ENCODE peak calls at places on chromosomes 6 and 20, in ten cellular contexts. D is psoas muscle, L is breast epithelium, Y is BE2C, K is A549, U is cardiac fibroblast, V is DND-41, A is left ventricle myocardium inferior, H is PC-3, F is choroid plexus epithelial cell. O is an unnamed sample.

GRCh38 chr20:41029150-41029872 is 689 bp downstream of the TOP1 start:
- DNase-seq in D (peak), V (peak), K (peak), H (no peak), Y (peak), F (no peak), U (peak), L (no peak), A (peak), O (peak)

GRCh38 chr20:53943522-53944291 is 126.7 kb downstream of the BCAS1 start:
- DNase-seq in L (no peak), F (peak), U (peak), Y (peak), K (peak), A (no peak), D (no peak), V (peak), H (peak), O (peak)

GRCh38 chr6:1449896-1450295 is 60.5 kb downstream of the FOXF2 start:
- DNase-seq in K (no peak), V (no peak), A (no peak), Y (no peak), U (no peak), D (no peak), F (no peak), H (no peak), L (no peak), O (no peak)

GRCh38 chr6:17656092-17656491 is 50.6 kb downstream of the NUP153 start:
- DNase-seq in K (no peak), D (no peak), A (no peak), H (no peak), L (no peak), U (peak), V (no peak), F (peak), Y (no peak), O (no peak)

GRCh38 chr20:3088031-3088430 is 3.5 kb upstream of the AVP start:
- DNase-seq in K (no peak), V (no peak), A (no peak), U (no peak), D (no peak), Y (no peak), F (no peak), H (no peak), L (no peak), O (no peak)

GRCh38 chr20:49874601-49875116 is 40.7 kb downstream of the SPATA2 start:
- DNase-seq in D (no peak), V (no peak), Y (no peak), K (no peak), U (no peak), H (no peak), L (no peak), A (no peak), F (no peak), O (no peak)

GRCh38 chr6:21984551-21984950 is 312.3 kb downstream of the PRL start:
- DNase-seq in A (no peak), Y (no peak), F (no peak), H (no peak), V (no peak), D (no peak), L (no peak), K (no peak), U (no peak), O (no peak)

GRCh38 chr20:49394264-49394663 is 88.2 kb downstream of the KCNB1 start:
- DNase-seq in U (peak), Y (no peak), L (no peak), H (no peak), D (peak), V (no peak), A (no peak), F (peak), K (no peak), O (no peak)

GRCh38 chr20:39309458-39309857 is 347.3 kb downstream of the DHX35 start:
- DNase-seq in V (peak), K (no peak), L (no peak), D (no peak), F (no peak), Y (no peak), A (no peak), H (no peak), U (no peak), O (peak)

GRCh38 chr6:143279385-143279784 is 171.1 kb downstream of the ADAT2 start:
- DNase-seq in D (no peak), Y (no peak), F (peak), U (peak), H (peak), K (peak), V (no peak), L (no peak), A (no peak), O (peak)

GRCh38 chr20:54794110-54794509 is 318.7 kb downstream of the DOK5 start:
- DNase-seq in H (no peak), K (no peak), L (no peak), V (no peak), F (no peak), A (no peak), D (no peak), U (no peak), Y (no peak), O (no peak)

GRCh38 chr20:34375977-34376430 is 12.9 kb downstream of the ITCH start:
- DNase-seq in A (no peak), K (no peak), L (no peak), H (no peak), F (no peak), D (no peak), U (no peak), V (no peak), Y (peak), O (no peak)

GRCh38 chr6:41474213-41474933 is 71.8 kb upstream of the FOXP4 start:
- DNase-seq in K (no peak), V (no peak), A (no peak), Y (no peak), F (no peak), U (no peak), H (no peak), D (no peak), L (no peak), O (peak)

GRCh38 chr20:46638367-46639274 is 12.6 kb downstream of the SLC13A3 start:
- DNase-seq in V (no peak), L (no peak), Y (no peak), K (no peak), A (no peak), D (no peak), U (no peak), H (no peak), F (no peak), O (no peak)

GRCh38 chr6:108581932-108582500 is 21.3 kb downstream of the FOXO3 start:
- DNase-seq in A (no peak), D (no peak), K (no peak), F (peak), U (no peak), V (no peak), L (no peak), H (no peak), Y (no peak), O (no peak)

DNA sequence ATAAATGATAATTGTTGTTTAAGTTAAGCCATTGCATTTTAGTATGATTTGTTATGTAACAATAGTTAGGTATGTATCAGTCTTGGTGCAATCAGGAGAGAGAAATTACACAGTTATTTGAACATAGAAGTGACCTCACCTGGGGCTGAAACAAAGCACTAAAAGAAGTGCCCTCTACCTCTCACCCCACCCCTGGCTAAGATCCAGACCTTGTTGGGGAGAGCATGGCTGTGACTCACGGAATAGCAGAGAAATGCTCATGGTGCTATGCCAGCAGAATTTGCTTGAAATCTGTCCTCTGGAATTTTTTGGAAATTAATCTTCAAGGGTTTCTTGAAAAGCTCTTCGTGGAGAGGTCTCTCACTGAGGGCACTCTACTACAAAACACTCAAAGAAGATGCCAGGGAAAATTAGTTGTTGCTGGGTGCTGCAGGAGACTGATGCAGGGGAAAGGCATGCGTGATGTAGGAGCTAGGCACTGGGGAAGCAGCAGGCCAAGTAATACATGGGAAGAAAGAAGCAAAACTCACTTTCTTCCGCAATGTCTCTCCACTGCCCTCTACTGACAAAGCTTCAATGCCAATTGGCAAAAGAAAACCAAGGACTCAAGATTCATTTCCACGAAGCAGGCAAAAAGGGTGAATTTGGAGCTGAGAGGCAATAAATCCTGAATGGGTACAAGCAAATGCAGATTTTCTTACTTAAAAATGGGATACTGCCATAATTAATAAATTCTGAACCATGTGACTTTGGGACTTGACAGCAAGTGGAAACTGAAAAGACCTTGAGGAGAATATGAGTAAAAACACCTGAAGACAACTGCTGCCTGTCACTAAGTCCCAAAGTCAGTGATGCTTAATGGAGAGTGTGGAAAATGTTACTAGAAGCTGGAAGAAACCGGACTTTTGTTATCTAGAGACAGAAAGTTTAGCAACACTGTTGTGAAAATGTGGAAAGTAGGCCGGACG is 136.3 kb upstream of the ZNF184 start:
- DNase-seq in F (peak), U (peak), V (peak), A (no peak), H (peak), K (no peak), Y (peak), D (no peak), L (no peak), O (peak)
- TF ChIP-seq CTCF in F (peak), U (peak), V (peak), A (no peak), H (peak), K (peak), Y (peak), D (peak), L (no peak), O (peak)

GRCh38 chr6:6915813-6916547 is 191.8 kb upstream of the RREB1 start:
- DNase-seq in D (peak), F (peak), A (peak), U (peak), L (peak), Y (no peak), V (no peak), H (peak), K (no peak), O (no peak)
- H3K4me3 ChIP-seq in D (peak), F (peak), A (peak), U (peak), L (peak), Y (no peak), V (no peak), H (peak), K (no peak), O (no peak)

DNA sequence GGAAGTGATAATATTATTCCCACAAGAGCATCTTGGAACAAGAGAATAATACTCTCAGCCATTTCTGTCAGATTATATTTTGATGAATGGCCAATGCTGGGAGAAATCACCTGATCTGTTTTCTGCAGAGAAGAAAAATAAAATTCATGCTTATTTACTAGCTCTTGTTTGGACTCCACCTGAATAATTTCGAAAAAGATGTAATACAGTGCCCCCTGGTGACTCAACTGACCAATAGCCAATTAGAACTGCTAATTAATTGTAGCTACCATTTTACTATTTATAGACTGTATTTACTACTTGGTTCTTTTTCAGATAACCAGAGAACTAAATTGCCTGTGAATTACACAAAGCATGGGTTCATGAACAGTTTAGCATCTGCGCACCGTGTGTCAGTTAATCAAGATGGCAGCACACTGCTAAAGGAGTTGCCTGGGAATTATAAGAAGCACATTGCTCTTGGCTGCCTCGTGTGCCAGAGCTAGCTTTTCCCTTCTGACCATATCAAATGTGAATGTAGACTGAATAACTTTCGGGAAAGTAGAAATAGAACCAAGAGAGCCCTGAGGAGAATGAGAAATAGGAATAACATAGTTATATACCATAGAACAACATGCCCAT is 78.6 kb upstream of the TRDN start:
- DNase-seq in K (no peak), H (peak), U (peak), L (no peak), A (no peak), D (no peak), V (no peak), Y (peak), F (peak), O (peak)
- TF ChIP-seq CTCF in K (peak), H (peak), U (peak), L (peak), A (peak), D (peak), V (peak), Y (peak), F (peak), O (peak)

GRCh38 chr6:106087548-106088325 is 1.6 kb downstream of the PRDM1 start:
- DNase-seq in K (no peak), V (no peak), D (no peak), H (peak), L (no peak), F (peak), A (peak), U (peak), Y (no peak), O (no peak)

GRCh38 chr6:106092279-106092678 is 6.1 kb downstream of the PRDM1 start:
- DNase-seq in A (no peak), H (no peak), D (no peak), F (no peak), U (no peak), K (no peak), V (no peak), L (no peak), Y (no peak), O (no peak)

GRCh38 chr6:106085687-106085983 is 501 bp upstream of the PRDM1 start:
- DNase-seq in F (no peak), A (no peak), D (no peak), K (no peak), L (no peak), Y (no peak), H (no peak), U (no peak), V (no peak), O (no peak)

GRCh38 chr6:106085984-106086832 is at the start of gene PRDM1:
- DNase-seq in D (peak), A (peak), F (peak), K (peak), V (peak), L (peak), U (peak), Y (peak), H (peak), O (peak)

GRCh38 chr6:106089981-106090380 is 3.8 kb downstream of the PRDM1 start:
- DNase-seq in A (no peak), L (no peak), D (no peak), H (peak), U (peak), F (peak), V (no peak), K (no peak), Y (no peak), O (peak)
- H3K4me3 ChIP-seq in A (peak), L (peak), D (peak), H (no peak), U (peak), F (no peak), V (no peak), K (peak), Y (no peak), O (peak)

GRCh38 chr6:63806573-63806913 is 170.9 kb downstream of the PHF3 start:
- DNase-seq in H (no peak), V (no peak), Y (no peak), L (no peak), F (no peak), K (no peak), A (no peak), D (no peak), U (no peak), O (no peak)
- TF ChIP-seq CTCF in H (no peak), V (no peak), Y (no peak), L (no peak), F (no peak), K (no peak), A (no peak), D (no peak), U (no peak), O (no peak)

GRCh38 chr6:166203641-166204222 is 36.1 kb upstream of the TBXT start:
- DNase-seq in F (no peak), D (no peak), U (no peak), V (no peak), A (no peak), H (no peak), Y (no peak), L (no peak), K (no peak), O (no peak)
- H3K4me3 ChIP-seq in F (no peak), D (no peak), U (no peak), V (no peak), A (no peak), H (no peak), Y (no peak), L (no peak), K (no peak), O (no peak)

DNA sequence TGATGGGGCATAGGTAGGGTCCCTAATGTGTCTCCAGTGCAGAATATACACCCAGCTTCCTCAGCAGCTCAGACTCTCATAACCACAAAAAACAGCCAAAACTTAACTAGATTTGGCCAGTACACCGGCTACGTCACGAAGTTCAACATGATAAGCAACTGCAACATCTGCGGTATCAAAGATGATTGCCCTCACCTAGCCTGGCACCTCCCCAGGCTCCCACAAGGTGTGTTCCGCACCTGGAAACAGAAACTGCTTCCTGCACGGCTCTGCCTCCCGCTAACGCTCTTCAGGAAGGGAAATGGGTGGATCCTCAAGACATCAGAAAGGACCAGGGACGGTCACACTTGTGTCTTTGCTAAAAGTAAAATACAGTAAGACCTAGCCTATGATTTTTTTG is 9.5 kb downstream of the TXNDC5 start:
- DNase-seq in U (no peak), Y (no peak), A (no peak), V (no peak), K (no peak), L (no peak), F (no peak), H (no peak), D (no peak), O (no peak)
- TF ChIP-seq CTCF in U (no peak), Y (no peak), A (no peak), V (no peak), K (no peak), L (no peak), F (no peak), H (no peak), D (no peak), O (no peak)

GRCh38 chr6:164321297-164321696 is 906.8 kb downstream of the QKI start:
- DNase-seq in L (no peak), U (no peak), K (no peak), A (no peak), D (no peak), Y (no peak), H (peak), F (no peak), V (no peak), O (no peak)

GRCh38 chr6:164325168-164325567 is 910.6 kb downstream of the QKI start:
- DNase-seq in D (no peak), U (no peak), L (no peak), V (no peak), A (no peak), Y (no peak), F (no peak), K (no peak), H (no peak), O (no peak)

DNA sequence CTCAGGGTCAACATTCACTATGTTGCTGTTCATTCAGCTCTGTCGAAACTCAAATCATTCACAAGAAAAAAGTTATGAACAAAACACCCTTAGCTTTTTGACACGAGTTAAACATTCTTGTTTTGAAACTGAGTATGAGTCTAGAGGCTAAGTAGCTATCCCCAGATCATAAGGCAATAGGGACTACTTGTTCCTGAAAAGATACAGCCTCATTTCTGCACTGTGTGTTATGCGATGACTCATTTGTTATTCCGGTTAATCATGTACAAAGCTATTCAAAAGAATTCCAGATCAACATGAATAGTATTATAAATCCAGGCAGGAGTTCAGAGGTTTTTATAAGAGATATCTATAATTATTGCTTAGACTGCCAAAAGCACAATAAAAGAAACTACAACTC is 908.0 kb downstream of the QKI start:
- DNase-seq in Y (no peak), A (no peak), H (peak), U (peak), K (no peak), V (no peak), F (peak), D (no peak), L (no peak), O (no peak)
- H3K4me3 ChIP-seq in Y (no peak), A (no peak), H (no peak), U (no peak), K (no peak), V (no peak), F (no peak), D (no peak), L (no peak), O (no peak)

DNA sequence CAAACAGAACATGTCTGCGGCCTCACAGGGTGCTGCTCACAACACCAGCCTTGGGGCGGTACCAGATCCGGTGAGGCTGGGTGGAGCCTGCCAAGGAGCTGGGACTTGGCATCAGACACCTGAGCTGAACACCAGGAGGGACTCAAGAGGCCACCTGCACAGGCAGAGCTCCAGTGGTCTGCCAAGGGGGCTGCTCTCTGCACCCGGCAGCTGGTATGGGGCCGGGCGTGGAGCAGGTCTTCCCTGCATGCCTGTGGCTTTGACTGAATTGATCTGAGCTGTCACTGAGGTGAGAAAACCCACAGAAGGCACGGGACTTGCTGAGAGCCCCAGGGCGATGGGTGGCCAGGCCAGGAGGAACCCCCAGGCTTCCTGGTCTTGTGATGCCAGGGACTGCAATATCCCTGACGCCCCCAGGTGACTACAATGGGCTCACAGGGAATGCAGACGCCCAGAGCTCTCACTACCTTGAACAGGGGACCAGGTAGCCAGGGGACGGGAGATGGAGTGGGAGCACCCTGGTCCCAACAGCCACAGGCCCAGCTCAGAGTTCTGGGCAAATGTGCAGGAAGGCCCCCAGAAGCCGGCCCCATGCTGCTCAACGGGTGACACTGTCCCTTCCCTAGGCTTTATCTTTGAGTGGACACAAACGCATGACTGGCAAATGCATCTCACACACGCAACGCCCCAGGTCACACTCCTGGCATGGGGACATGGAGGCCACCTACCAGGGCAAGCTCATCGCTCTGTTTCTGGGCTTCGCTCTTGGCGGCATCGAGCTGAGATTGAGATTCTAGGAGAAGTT is 48.2 kb downstream of the DSTN start:
- DNase-seq in A (peak), V (no peak), D (no peak), K (no peak), F (no peak), U (no peak), L (peak), Y (no peak), H (no peak), O (no peak)
- TF ChIP-seq CTCF in A (no peak), V (no peak), D (no peak), K (no peak), F (no peak), U (no peak), L (no peak), Y (no peak), H (no peak), O (no peak)

O was measured in GM12865.